ENCODE peak calls at places on chromosomes 5 and 9, in ten cellular contexts. J, W, G, X, N, T, L, Y, Q and B are unnamed samples.
A peak's percentile ranks its signal among the peaks of the same experiment; 100 is the strongest.

GRCh38 chr9:78505546-78505945 is 208.6 kb downstream of the PSAT1 start:
- ATAC-seq in X (no peak), G (no peak), Q (no peak), N (no peak), J (no peak), Y (no peak), L (no peak), W (no peak), T (no peak), B (no peak)

GRCh38 chr5:126443374-126443851 is 20.2 kb downstream of the GRAMD2B start:
- ATAC-seq in N (no peak), J (no peak), Y (no peak), Q (peak; percentile 5), X (peak; percentile 6), T (no peak), G (peak; percentile 38), W (no peak), L (no peak), B (peak; percentile 81)

GRCh38 chr5:52943285-52943684 is 45.9 kb upstream of the ITGA2 start:
- ATAC-seq in X (peak; percentile 32), Q (no peak), L (peak; percentile 34), G (peak; percentile 75), J (peak; percentile 19), Y (peak; percentile 65), W (peak; percentile 14), N (peak; percentile 34), T (no peak), B (no peak)

GRCh38 chr5:181217805-181218065 is 5.3 kb upstream of the TRIM41 start:
- ATAC-seq in Y (no peak), N (no peak), Q (no peak), J (peak; percentile 2), T (no peak), G (peak; percentile 5), X (peak; percentile 11), W (peak; percentile 5), L (peak; percentile 3), B (peak; percentile 62)

GRCh38 chr9:72025956-72026355 is 34.5 kb downstream of the C9orf57 start:
- ATAC-seq in T (no peak), X (peak; percentile 12), Q (no peak), N (no peak), W (no peak), Y (no peak), J (no peak), L (no peak), G (peak; percentile 24), B (no peak)

GRCh38 chr5:139925163-139925562 is 117.9 kb downstream of the NRG2 start:
- ATAC-seq in W (no peak), T (no peak), X (no peak), N (no peak), Y (no peak), L (no peak), Q (no peak), G (no peak), J (no peak), B (no peak)

GRCh38 chr9:77019010-77019809 is at the start of gene FOXB2:
- ATAC-seq in T (no peak), Y (no peak), W (no peak), Q (no peak), J (peak; percentile 41), L (no peak), N (no peak), X (no peak), G (no peak), B (no peak)

GRCh38 chr9:34049630-34050384 is 1.1 kb upstream of the UBAP2 start:
- ATAC-seq in W (no peak), Y (no peak), J (no peak), T (no peak), X (no peak), G (no peak), L (no peak), Q (no peak), N (no peak), B (no peak)

GRCh38 chr5:75156585-75156984 is 80.1 kb downstream of the ANKRD31 start:
- ATAC-seq in G (no peak), T (no peak), Y (no peak), X (no peak), J (no peak), Q (no peak), W (no peak), L (no peak), N (no peak), B (no peak)

GRCh38 chr5:131607418-131607817 is 27.6 kb downstream of the RAPGEF6 start:
- ATAC-seq in N (no peak), J (no peak), Q (no peak), G (no peak), L (no peak), T (no peak), W (no peak), Y (no peak), X (no peak), B (no peak)

GRCh38 chr9:131597246-131597645 is 51.9 kb downstream of the PRRT1B start:
- ATAC-seq in Y (no peak), X (no peak), L (no peak), W (no peak), J (no peak), T (no peak), G (no peak), Q (no peak), N (no peak), B (no peak)

GRCh38 chr5:181192337-181193046 is 12.5 kb downstream of the TRIM7 start:
- ATAC-seq in Q (no peak), J (no peak), N (no peak), T (no peak), L (no peak), Y (peak; percentile 4), G (no peak), X (no peak), W (no peak), B (no peak)

GRCh38 chr5:178394074-178394473 is 161.5 kb upstream of the PHYKPL start:
- ATAC-seq in T (no peak), N (no peak), X (no peak), W (no peak), J (no peak), L (no peak), G (no peak), Y (peak; percentile 38), Q (no peak), B (no peak)

GRCh38 chr9:68690088-68690487 is 15.0 kb upstream of the PIP5K1B start:
- ATAC-seq in X (no peak), Y (no peak), T (peak; percentile 34), Q (no peak), J (peak; percentile 92), N (peak; percentile 96), G (no peak), W (peak; percentile 98), L (no peak), B (no peak)

GRCh38 chr5:150527038-150527437 is 19.1 kb downstream of the NDST1 start:
- ATAC-seq in L (peak; percentile 38), N (no peak), T (no peak), Q (no peak), W (no peak), X (no peak), Y (no peak), J (no peak), G (peak; percentile 13), B (no peak)

GRCh38 chr5:30981576-30981975 is 211.9 kb upstream of the CDH6 start:
- ATAC-seq in Q (no peak), T (no peak), X (no peak), G (no peak), N (no peak), J (no peak), L (no peak), Y (no peak), W (no peak), B (no peak)

GRCh38 chr5:62093981-62094380 is 212.0 kb upstream of the KIF2A start:
- ATAC-seq in T (peak; percentile 69), W (no peak), J (no peak), Y (peak; percentile 18), L (no peak), X (no peak), G (no peak), Q (no peak), N (peak; percentile 34), B (no peak)

GRCh38 chr9:99299214-99300102 is 77.4 kb downstream of the SEC61B start:
- ATAC-seq in X (no peak), J (no peak), W (no peak), G (peak; percentile 31), N (no peak), T (no peak), L (no peak), Q (no peak), Y (peak; percentile 57), B (peak; percentile 51)

GRCh38 chr5:124642148-124642547 is 104.3 kb downstream of the ZNF608 start:
- ATAC-seq in J (peak; percentile 46), G (no peak), T (no peak), N (peak; percentile 90), W (no peak), Q (no peak), Y (no peak), L (no peak), X (no peak), B (no peak)

GRCh38 chr9:124371183-124371582 is 44.1 kb downstream of the PSMB7 start:
- ATAC-seq in G (no peak), Y (no peak), T (no peak), Q (no peak), L (no peak), X (no peak), W (no peak), N (no peak), J (no peak), B (no peak)

GRCh38 chr9:128409998-128410397 is 10.7 kb upstream of the CERCAM start:
- ATAC-seq in W (no peak), Y (peak; percentile 67), Q (no peak), X (no peak), T (no peak), N (no peak), G (no peak), J (peak; percentile 28), L (no peak), B (no peak)

GRCh38 chr5:141558150-141558549 is 60.6 kb downstream of the DIAPH1 start:
- ATAC-seq in J (peak; percentile 20), X (peak; percentile 25), Q (no peak), W (no peak), N (peak; percentile 34), L (peak; percentile 27), G (peak; percentile 27), Y (no peak), T (no peak), B (no peak)

GRCh38 chr5:119321569-119322311 is 34.1 kb upstream of the TNFAIP8 start:
- ATAC-seq in Q (no peak), W (no peak), Y (no peak), N (no peak), G (no peak), X (peak; percentile 11), T (no peak), J (no peak), L (no peak), B (no peak)

GRCh38 chr5:139473105-139473504 is 2.3 kb downstream of the SMIM33 start:
- ATAC-seq in T (no peak), J (peak; percentile 3), N (peak; percentile 60), L (no peak), Q (no peak), G (no peak), W (no peak), Y (no peak), X (no peak), B (no peak)

GRCh38 chr9:10697044-10697443 is 84.2 kb upstream of the PTPRD start:
- ATAC-seq in W (no peak), Y (no peak), X (no peak), N (no peak), G (no peak), L (no peak), Q (no peak), T (no peak), J (no peak), B (no peak)

GRCh38 chr5:140298183-140298601 is 4.7 kb downstream of the PFDN1 start:
- ATAC-seq in X (peak; percentile 33), W (peak; percentile 59), Q (no peak), J (no peak), T (no peak), Y (no peak), N (no peak), G (no peak), L (no peak), B (no peak)

GRCh38 chr9:117696141-117696540 is 8.1 kb upstream of the TLR4 start:
- ATAC-seq in G (no peak), X (no peak), W (no peak), J (no peak), Y (no peak), N (no peak), Q (no peak), L (no peak), T (no peak), B (no peak)

GRCh38 chr9:136857606-136858412 is 5.7 kb downstream of the MAMDC4 start:
- ATAC-seq in N (no peak), G (no peak), L (peak; percentile 17), X (no peak), Y (no peak), W (no peak), Q (no peak), T (no peak), J (no peak), B (no peak)